ENCODE peak calls at places on chromosomes 2 and 18, in seven cellular contexts. R is stimulated activated CD4-positive, alpha-beta T cell treated with anti-CD3 and anti-CD28 coated beads, Interleukin-1b, Interleukin-23, amount 100 ng/mL, for 4 hours; H is occipital lobe; V is iPS-NIHi11; X is activated CD8-positive, alpha-beta memory T cell treated with anti-CD3 and anti-CD28 coated beads for 48 hours; W is activated gamma-delta T cell treated with Interleukin-2 at 50 U/mL for 16 hours; S is HFFc6. I is an unnamed sample.
A peak's percentile ranks its signal among the peaks of the same experiment; 100 is the strongest.

GRCh38 chr18:13629841-13630747 is 96.3 kb downstream of the FAM210A start:
- DNase-seq in R (no peak), H (peak; percentile 52), V (peak; percentile 85), X (no peak), W (peak; percentile 46), S (peak; percentile 48), I (peak; percentile 86)

GRCh38 chr18:1929720-1930119 is 641.6 kb downstream of the METTL4 start:
- DNase-seq in R (no peak), H (no peak), V (no peak), X (no peak), W (no peak), S (no peak), I (no peak)

GRCh38 chr2:222304737-222305509 is 6.1 kb upstream of the PAX3 start:
- DNase-seq in R (no peak), H (no peak), V (no peak), X (no peak), W (no peak), S (no peak), I (no peak)

GRCh38 chr18:13369353-13369752 is 150.8 kb downstream of the LDLRAD4 start:
- DNase-seq in R (no peak), H (no peak), V (no peak), X (no peak), W (no peak), S (no peak), I (no peak)

GRCh38 chr18:63284173-63284765 is 35.3 kb downstream of the BCL2 start:
- DNase-seq in R (no peak), H (no peak), V (no peak), X (no peak), W (no peak), S (no peak), I (no peak)

GRCh38 chr2:128396500-128396891 is 77.8 kb upstream of the HS6ST1 start:
- DNase-seq in R (no peak), H (no peak), V (peak; percentile 63), X (no peak), W (no peak), S (no peak), I (no peak)

GRCh38 chr2:118853129-118853640 is 5.7 kb upstream of the EN1 start:
- DNase-seq in R (no peak), H (no peak), V (no peak), X (no peak), W (no peak), S (no peak), I (no peak)

GRCh38 chr2:216389565-216389964 is 17.3 kb upstream of the MARCHF4 start:
- DNase-seq in R (no peak), H (no peak), V (no peak), X (no peak), W (no peak), S (no peak), I (no peak)

GRCh38 chr2:75416420-75417342 is 144.1 kb downstream of the EVA1A start:
- DNase-seq in R (no peak), H (no peak), V (no peak), X (no peak), W (no peak), S (no peak), I (no peak)

GRCh38 chr2:239758325-239758877 is 266.7 kb downstream of the NDUFA10 start:
- DNase-seq in R (no peak), H (no peak), V (no peak), X (no peak), W (no peak), S (peak; percentile 13), I (no peak)

GRCh38 chr2:231181848-231182247 is 16.6 kb upstream of the ARMC9 start:
- DNase-seq in R (no peak), H (no peak), V (peak; percentile 29), X (no peak), W (no peak), S (peak; percentile 62), I (no peak)

GRCh38 chr2:175627405-175627804 is 374.7 kb downstream of the LNPK start:
- DNase-seq in R (no peak), H (no peak), V (no peak), X (no peak), W (no peak), S (no peak), I (no peak)

GRCh38 chr2:46181306-46181705 is 115.9 kb upstream of the EPAS1 start:
- DNase-seq in R (no peak), H (no peak), V (no peak), X (no peak), W (no peak), S (no peak), I (no peak)

GRCh38 chr18:7038330-7038846 is 79.2 kb downstream of the LAMA1 start:
- DNase-seq in R (no peak), H (no peak), V (peak; percentile 65), X (no peak), W (no peak), S (peak; percentile 92), I (no peak)

GRCh38 chr18:58452392-58453166 is 176.3 kb downstream of the ALPK2 start:
- DNase-seq in R (no peak), H (no peak), V (no peak), X (no peak), W (no peak), S (no peak), I (no peak)

GRCh38 chr18:25686960-25687520 is 335.1 kb upstream of the ZNF521 start:
- DNase-seq in R (no peak), H (no peak), V (no peak), X (no peak), W (no peak), S (no peak), I (no peak)

GRCh38 chr2:60550151-60550983 is 3.1 kb downstream of the BCL11A start:
- DNase-seq in R (no peak), H (peak; percentile 66), V (peak; percentile 56), X (no peak), W (no peak), S (peak; percentile 67), I (no peak)

GRCh38 chr2:148998831-148999200 is 39.7 kb upstream of the LYPD6B start:
- DNase-seq in R (no peak), H (no peak), V (no peak), X (no peak), W (no peak), S (no peak), I (no peak)

GRCh38 chr2:11583203-11583752 is 49.4 kb downstream of the GREB1 start:
- DNase-seq in R (no peak), H (no peak), V (no peak), X (no peak), W (no peak), S (no peak), I (no peak)

GRCh38 chr18:57446322-57446721 is 11.1 kb downstream of the ONECUT2 start:
- DNase-seq in R (no peak), H (no peak), V (peak; percentile 40), X (no peak), W (no peak), S (no peak), I (no peak)

GRCh38 chr18:13218376-13219011 is at the start of gene LDLRAD4:
- DNase-seq in R (no peak), H (no peak), V (peak; percentile 49), X (peak; percentile 22), W (peak; percentile 27), S (no peak), I (peak; percentile 74)

GRCh38 chr2:30716117-30716900 is 90.9 kb downstream of the CAPN13 start:
- DNase-seq in R (no peak), H (no peak), V (no peak), X (no peak), W (no peak), S (no peak), I (no peak)

GRCh38 chr2:19846030-19846429 is 55.8 kb downstream of the TTC32 start:
- DNase-seq in R (no peak), H (no peak), V (no peak), X (no peak), W (no peak), S (no peak), I (no peak)

GRCh38 chr2:238940806-238941205 is 92.9 kb downstream of the TWIST2 start:
- DNase-seq in R (no peak), H (no peak), V (no peak), X (no peak), W (no peak), S (no peak), I (no peak)

GRCh38 chr18:23257153-23257552 is 121.9 kb downstream of the CABLES1 start:
- DNase-seq in R (no peak), H (no peak), V (no peak), X (no peak), W (no peak), S (no peak), I (no peak)

GRCh38 chr2:49286726-49287125 is 132.4 kb upstream of the FSHR start:
- DNase-seq in R (no peak), H (no peak), V (no peak), X (no peak), W (no peak), S (no peak), I (no peak)

GRCh38 chr2:55751966-55752365 is 58.3 kb upstream of the PNPT1 start:
- DNase-seq in R (no peak), H (no peak), V (no peak), X (no peak), W (no peak), S (no peak), I (no peak)

GRCh38 chr18:40995529-40995928 is 959.5 kb upstream of the PIK3C3 start:
- DNase-seq in R (no peak), H (no peak), V (no peak), X (no peak), W (no peak), S (no peak), I (no peak)

GRCh38 chr2:100130595-100131391 is 11.6 kb downstream of the AFF3 start:
- DNase-seq in R (no peak), H (no peak), V (no peak), X (no peak), W (no peak), S (no peak), I (no peak)

GRCh38 chr2:69720404-69720803 is 21.5 kb upstream of the ANXA4 start:
- DNase-seq in R (no peak), H (no peak), V (no peak), X (no peak), W (no peak), S (no peak), I (peak; percentile 27)

GRCh38 chr2:98736464-98736889 is 5.5 kb upstream of the MGAT4A start:
- DNase-seq in R (no peak), H (no peak), V (no peak), X (no peak), W (no peak), S (no peak), I (no peak)

GRCh38 chr2:29130295-29130694 is 15.1 kb downstream of the CLIP4 start:
- DNase-seq in R (no peak), H (no peak), V (no peak), X (no peak), W (no peak), S (peak; percentile 77), I (no peak)

GRCh38 chr18:38481576-38481975 is 916.0 kb upstream of the CELF4 start:
- DNase-seq in R (no peak), H (no peak), V (no peak), X (no peak), W (no peak), S (no peak), I (no peak)

GRCh38 chr2:53896864-53897263 is 37.1 kb upstream of the GPR75 start:
- DNase-seq in R (no peak), H (no peak), V (no peak), X (no peak), W (no peak), S (peak; percentile 55), I (no peak)

GRCh38 chr2:885230-886071 is 65.2 kb upstream of the SNTG2 start:
- DNase-seq in R (no peak), H (no peak), V (no peak), X (no peak), W (no peak), S (no peak), I (no peak)

GRCh38 chr2:177714704-177715103 is 322.1 kb downstream of the AGPS start:
- DNase-seq in R (no peak), H (no peak), V (no peak), X (no peak), W (no peak), S (no peak), I (no peak)

I was measured in 8988T.